ENCODE peak calls at places on chromosomes 16 and 17, in eight cellular contexts. One of them, this sample, is unnamed.
A peak's percentile ranks its signal among the peaks of the same experiment; 100 is the strongest.

GRCh38 chr16:76583995-76584394 is 306.8 kb downstream of the CNTNAP4 start:
- DNase-seq in memory B cell: no peak
- DNase-seq in right cardiac atrium: no peak
- DNase-seq in activated naive CD8-positive, alpha-beta T cell treated with anti-CD3 and anti-CD28 coated beads, Interleukin-2, amount 50 U/mL, for 16 hours: no peak
- DNase-seq in nephron progenitor cell: no peak
- DNase-seq in cerebellum: peak; percentile 6
- DNase-seq in adrenal gland: no peak
- DNase-seq in aorta: no peak
- DNase-seq in this sample: no peak

GRCh38 chr16:85640606-85641005 is 27.5 kb downstream of the GSE1 start:
- DNase-seq in memory B cell: no peak
- DNase-seq in right cardiac atrium: no peak
- DNase-seq in activated naive CD8-positive, alpha-beta T cell treated with anti-CD3 and anti-CD28 coated beads, Interleukin-2, amount 50 U/mL, for 16 hours: no peak
- DNase-seq in nephron progenitor cell: no peak
- DNase-seq in cerebellum: no peak
- DNase-seq in adrenal gland: no peak
- DNase-seq in aorta: no peak
- DNase-seq in this sample: no peak

GRCh38 chr17:27650836-27651235 is 19.8 kb downstream of the LGALS9 start:
- DNase-seq in memory B cell: no peak
- DNase-seq in right cardiac atrium: no peak
- DNase-seq in activated naive CD8-positive, alpha-beta T cell treated with anti-CD3 and anti-CD28 coated beads, Interleukin-2, amount 50 U/mL, for 16 hours: no peak
- DNase-seq in nephron progenitor cell: no peak
- DNase-seq in cerebellum: no peak
- DNase-seq in adrenal gland: no peak
- DNase-seq in aorta: no peak
- DNase-seq in this sample: no peak

GRCh38 chr16:49918257-49918656 is 62.3 kb upstream of the ZNF423 start:
- DNase-seq in memory B cell: no peak
- DNase-seq in right cardiac atrium: no peak
- DNase-seq in activated naive CD8-positive, alpha-beta T cell treated with anti-CD3 and anti-CD28 coated beads, Interleukin-2, amount 50 U/mL, for 16 hours: no peak
- DNase-seq in nephron progenitor cell: no peak
- DNase-seq in cerebellum: no peak
- DNase-seq in adrenal gland: no peak
- DNase-seq in aorta: no peak
- DNase-seq in this sample: no peak

GRCh38 chr17:74330446-74330845 is 4.4 kb downstream of the KIF19 start:
- DNase-seq in memory B cell: no peak
- DNase-seq in right cardiac atrium: no peak
- DNase-seq in activated naive CD8-positive, alpha-beta T cell treated with anti-CD3 and anti-CD28 coated beads, Interleukin-2, amount 50 U/mL, for 16 hours: no peak
- DNase-seq in nephron progenitor cell: no peak
- DNase-seq in cerebellum: no peak
- DNase-seq in adrenal gland: no peak
- DNase-seq in aorta: no peak
- DNase-seq in this sample: no peak

GRCh38 chr17:28579526-28579925 is 2.8 kb upstream of the ALDOC start:
- DNase-seq in memory B cell: no peak
- DNase-seq in right cardiac atrium: no peak
- DNase-seq in activated naive CD8-positive, alpha-beta T cell treated with anti-CD3 and anti-CD28 coated beads, Interleukin-2, amount 50 U/mL, for 16 hours: no peak
- DNase-seq in nephron progenitor cell: no peak
- DNase-seq in cerebellum: no peak
- DNase-seq in adrenal gland: no peak
- DNase-seq in aorta: no peak
- DNase-seq in this sample: no peak

GRCh38 chr16:71927383-71927782 is 32.1 kb downstream of the IST1 start:
- DNase-seq in memory B cell: no peak
- DNase-seq in right cardiac atrium: peak; percentile 71
- DNase-seq in activated naive CD8-positive, alpha-beta T cell treated with anti-CD3 and anti-CD28 coated beads, Interleukin-2, amount 50 U/mL, for 16 hours: no peak
- DNase-seq in nephron progenitor cell: no peak
- DNase-seq in cerebellum: no peak
- DNase-seq in adrenal gland: peak; percentile 92
- DNase-seq in aorta: no peak
- DNase-seq in this sample: no peak

GRCh38 chr16:86892509-86892908 is 314.2 kb downstream of the FOXL1 start:
- DNase-seq in memory B cell: no peak
- DNase-seq in right cardiac atrium: no peak
- DNase-seq in activated naive CD8-positive, alpha-beta T cell treated with anti-CD3 and anti-CD28 coated beads, Interleukin-2, amount 50 U/mL, for 16 hours: no peak
- DNase-seq in nephron progenitor cell: no peak
- DNase-seq in cerebellum: no peak
- DNase-seq in adrenal gland: no peak
- DNase-seq in aorta: no peak
- DNase-seq in this sample: no peak

GRCh38 chr17:78658281-78658785 is 81.1 kb upstream of the DNAH17 start:
- DNase-seq in memory B cell: no peak
- DNase-seq in right cardiac atrium: no peak
- DNase-seq in activated naive CD8-positive, alpha-beta T cell treated with anti-CD3 and anti-CD28 coated beads, Interleukin-2, amount 50 U/mL, for 16 hours: no peak
- DNase-seq in nephron progenitor cell: no peak
- DNase-seq in cerebellum: no peak
- DNase-seq in adrenal gland: peak; percentile 11
- DNase-seq in aorta: peak; percentile 70
- DNase-seq in this sample: no peak

GRCh38 chr17:77382356-77382911 is 241.7 kb downstream of the SEC14L1 start:
- DNase-seq in memory B cell: no peak
- DNase-seq in right cardiac atrium: no peak
- DNase-seq in activated naive CD8-positive, alpha-beta T cell treated with anti-CD3 and anti-CD28 coated beads, Interleukin-2, amount 50 U/mL, for 16 hours: no peak
- DNase-seq in nephron progenitor cell: no peak
- DNase-seq in cerebellum: no peak
- DNase-seq in adrenal gland: no peak
- DNase-seq in aorta: no peak
- DNase-seq in this sample: no peak